ENCODE peak calls at places on chromosomes 11 and 22, in seven cellular contexts. I is H9, N is fibroblast of lung, R is astrocyte, T is neural progenitor cell, S is GM23248, M is colonic mucosa. Q is an unnamed sample.

GRCh38 chr11:35065566-35065965 is 73.4 kb upstream of the CD44 start:
- DNase-seq in M (no peak), I (no peak), R (peak; percentile 65), N (peak; percentile 71), S (peak; percentile 77), T (no peak), Q (no peak)

GRCh38 chr11:19342036-19342435 is 101.3 kb upstream of the E2F8 start:
- DNase-seq in N (no peak), M (no peak), T (no peak), S (no peak), I (no peak), R (no peak), Q (no peak)

GRCh38 chr11:112247198-112247597 is 13.5 kb downstream of the PLET1 start:
- DNase-seq in N (peak; percentile 58), M (no peak), S (peak; percentile 37), I (no peak), R (peak; percentile 55), T (no peak), Q (no peak)

GRCh38 chr11:94553938-94554337 is 10.2 kb downstream of the FUT4 start:
- DNase-seq in T (no peak), R (peak; percentile 56), N (peak; percentile 74), S (peak; percentile 60), I (no peak), M (no peak), Q (no peak)

GRCh38 chr11:59263225-59263894 is 50.6 kb upstream of the MPEG1 start:
- DNase-seq in M (peak; percentile 60), T (peak; percentile 55), R (no peak), N (no peak), I (peak; percentile 79), S (no peak), Q (peak; percentile 85)

GRCh38 chr11:85132839-85133238 is 494.3 kb downstream of the DLG2 start:
- DNase-seq in M (no peak), N (peak; percentile 29), T (peak; percentile 54), I (peak; percentile 31), R (peak; percentile 19), S (peak; percentile 21), Q (peak; percentile 62)

GRCh38 chr11:45939836-45940235 is 17.4 kb downstream of the LARGE2 start:
- DNase-seq in M (no peak), T (no peak), S (peak; percentile 52), I (no peak), N (no peak), R (no peak), Q (no peak)

GRCh38 chr11:57301711-57302423 is 22.9 kb downstream of the TNKS1BP1 start:
- DNase-seq in I (no peak), N (no peak), S (no peak), M (no peak), T (no peak), R (no peak), Q (no peak)

GRCh38 chr22:42685941-42686666 is 34.6 kb downstream of the A4GALT start:
- DNase-seq in T (peak; percentile 41), S (no peak), M (peak; percentile 54), I (no peak), N (no peak), R (no peak), Q (no peak)

GRCh38 chr11:12418019-12418611 is 40.7 kb downstream of the PARVA start:
- DNase-seq in I (no peak), R (peak; percentile 77), N (peak; percentile 86), T (no peak), S (peak; percentile 74), M (no peak), Q (peak; percentile 92)

GRCh38 chr11:13857828-13858227 is 104.7 kb upstream of the SPON1 start:
- DNase-seq in T (no peak), I (no peak), R (no peak), N (no peak), S (no peak), M (no peak), Q (no peak)

GRCh38 chr22:41436322-41437113 is 10.1 kb downstream of the TOB2 start:
- DNase-seq in S (no peak), T (no peak), R (no peak), I (no peak), M (no peak), N (no peak), Q (no peak)

GRCh38 chr11:68827733-68828132 is 14.0 kb downstream of the CPT1A start:
- DNase-seq in I (no peak), S (no peak), T (no peak), N (no peak), R (no peak), M (no peak), Q (no peak)

DNA sequence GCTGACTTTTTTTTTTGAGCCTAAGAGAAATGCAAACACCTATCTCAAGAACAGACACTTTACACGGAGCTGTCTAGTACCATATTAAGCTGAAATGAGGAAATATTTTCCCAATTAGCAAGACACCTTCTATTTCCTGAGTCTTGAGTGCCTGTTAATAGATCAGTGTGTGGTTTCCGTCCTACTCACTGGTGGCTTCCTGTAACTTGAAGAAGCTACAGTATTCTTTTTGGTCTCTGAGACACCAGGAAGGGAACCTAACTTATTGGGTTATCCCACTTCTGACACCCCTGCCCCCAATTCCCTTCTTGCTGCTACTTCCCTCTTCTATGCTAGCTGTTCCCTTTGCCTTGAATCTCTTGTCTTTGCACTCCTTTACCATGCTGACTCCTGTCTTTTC is 92.7 kb downstream of the FDX1 start:
- DNase-seq in I (no peak), N (peak; percentile 14), M (no peak), R (no peak), S (peak; percentile 10), T (no peak), Q (no peak)
- H3K9me3 ChIP-seq in I (no peaks in the 10 kb centered on the region), N (no peaks in the 10 kb centered on the region), M (no peaks in the 10 kb centered on the region), R (no peaks in the 10 kb centered on the region), S (no peaks in the 10 kb centered on the region), T (no peaks in the 10 kb centered on the region), Q (peaks cover 3% of the 10 kb centered on the region)

DNA sequence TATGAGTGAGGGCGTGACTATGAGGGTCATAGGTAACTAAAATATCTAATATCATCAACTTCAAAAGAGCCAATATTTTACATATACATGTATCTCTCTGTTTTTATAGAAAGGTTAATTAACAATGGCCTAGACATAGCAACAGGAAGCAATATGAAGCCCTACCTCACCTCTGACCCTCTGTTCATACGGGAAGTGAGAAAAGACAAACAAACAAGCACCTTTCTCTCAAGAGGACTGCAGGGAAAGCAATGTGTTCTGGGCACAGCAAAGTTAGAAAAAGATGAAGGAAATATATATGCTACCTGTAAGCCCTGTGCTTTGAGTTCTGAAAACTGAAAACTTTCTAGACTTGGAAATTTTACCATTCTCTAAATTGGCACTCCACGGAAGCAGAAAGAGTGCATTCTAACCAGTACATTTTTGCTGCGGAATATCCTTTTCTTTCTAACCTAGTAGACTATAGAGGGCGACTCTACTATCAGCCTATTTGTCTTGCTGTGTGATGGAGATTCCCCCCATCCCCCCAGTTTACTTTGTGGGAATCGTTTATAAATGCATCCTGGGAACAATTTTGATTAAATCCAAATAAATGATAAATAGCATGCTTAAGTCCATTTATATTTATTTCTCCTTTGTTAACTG is 830.4 kb upstream of the FAT3 start:
- DNase-seq in S (no peak), N (no peak), T (no peak), R (no peak), M (no peak), I (no peak), Q (no peak)
- H3K27ac ChIP-seq in S (no peak overlapping the region), N (no peak overlapping the region), T (no peak overlapping the region), R (no peak overlapping the region), M (no peak overlapping the region), I (no peak overlapping the region), Q (no peak overlapping the region)

GRCh38 chr11:77560605-77561004 is 29.1 kb upstream of the AQP11 start:
- DNase-seq in R (peak; percentile 47), T (no peak), S (peak; percentile 43), I (no peak), M (no peak), N (peak; percentile 59), Q (no peak)

GRCh38 chr11:77559686-77560425 is 29.9 kb upstream of the AQP11 start:
- DNase-seq in R (peak; percentile 86), M (no peak), I (no peak), S (peak; percentile 89), N (peak; percentile 88), T (no peak), Q (no peak)

GRCh38 chr11:77557553-77557952 is 32.2 kb upstream of the AQP11 start:
- DNase-seq in R (peak; percentile 4), T (peak; percentile 65), M (peak; percentile 35), S (peak; percentile 12), I (peak; percentile 64), N (peak; percentile 14), Q (peak; percentile 74)

GRCh38 chr11:77561257-77561656 is 28.5 kb upstream of the AQP11 start:
- DNase-seq in S (no peak), M (no peak), N (no peak), T (no peak), I (no peak), R (no peak), Q (no peak)

GRCh38 chr11:77558380-77558779 is 31.4 kb upstream of the AQP11 start:
- DNase-seq in T (no peak), I (no peak), M (no peak), R (no peak), N (peak; percentile 4), S (no peak), Q (no peak)
- H3K9ac ChIP-seq in T (no peak overlapping the region), I (no peak overlapping the region), M (no peak overlapping the region), R (no peak overlapping the region), N (no peak overlapping the region), S (no peak overlapping the region), Q (no peak overlapping the region)

GRCh38 chr22:47257566-47257965 is 495.1 kb downstream of the TBC1D22A start:
- DNase-seq in N (no peak), S (no peak), I (no peak), M (no peak), T (no peak), R (no peak), Q (peak; percentile 10)

GRCh38 chr22:47260551-47260950 is 498.1 kb downstream of the TBC1D22A start:
- DNase-seq in T (no peak), N (no peak), M (no peak), S (no peak), I (no peak), R (no peak), Q (no peak)

GRCh38 chr22:47259049-47259448 is 496.6 kb downstream of the TBC1D22A start:
- DNase-seq in I (no peak), S (no peak), N (no peak), M (no peak), T (no peak), R (no peak), Q (no peak)

DNA sequence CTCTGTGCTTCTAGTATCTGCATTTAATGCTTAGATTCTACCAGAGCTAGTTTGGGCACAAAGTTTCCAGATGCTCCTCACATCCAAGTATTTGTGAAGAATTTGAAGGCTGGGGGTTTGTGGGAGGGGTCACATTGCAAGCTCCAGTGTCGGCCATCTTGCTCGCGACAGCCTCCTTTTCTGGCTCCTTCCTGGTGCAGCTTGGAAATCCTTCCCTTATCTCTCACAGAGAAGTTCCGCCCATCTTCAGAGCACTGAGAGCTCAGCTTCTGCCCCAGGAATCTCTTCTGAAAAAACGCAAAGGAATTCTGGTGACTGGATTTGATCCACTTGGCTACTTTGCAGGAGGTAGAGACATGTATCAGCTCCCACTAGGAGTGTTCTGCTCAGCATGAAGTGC is 497.5 kb downstream of the TBC1D22A start:
- DNase-seq in S (no peak), I (no peak), N (no peak), R (no peak), T (no peak), M (no peak), Q (no peak)
- H3K9me3 ChIP-seq in S (no peaks in the 10 kb centered on the region), I (peaks cover 80% of the 10 kb centered on the region), N (peaks cover 2% of the 10 kb centered on the region), R (peaks cover 6% of the 10 kb centered on the region), T (peaks cover 5% of the 10 kb centered on the region), M (no peaks in the 10 kb centered on the region), Q (peaks cover 55% of the 10 kb centered on the region)

GRCh38 chr11:123799438-123799837 is 6.7 kb downstream of the OR6M1 start:
- DNase-seq in T (no peak), M (no peak), I (no peak), N (no peak), S (no peak), R (no peak), Q (no peak)
- H3K27ac ChIP-seq in T (no peak overlapping the region), M (no peak overlapping the region), I (no peak overlapping the region), N (no peak overlapping the region), S (no peak overlapping the region), R (no peak overlapping the region), Q (no peak overlapping the region)

GRCh38 chr22:37273126-37273845 is 9.0 kb upstream of the CYTH4 start:
- DNase-seq in R (peak; percentile 83), N (peak; percentile 88), M (no peak), I (no peak), T (no peak), S (peak; percentile 82), Q (no peak)
- H3K9ac ChIP-seq in R (peak overlapping the region; percentile 62), N (no peak overlapping the region), M (no peak overlapping the region), I (no peak overlapping the region), T (no peak overlapping the region), S (peak overlapping the region; percentile 19), Q (no peak overlapping the region)